ENCODE peak calls at places on chromosome 10, in six cellular contexts. V, J, T, C, D and P are unnamed samples.

GRCh38 chr10:4407783-4408182 is 418.2 kb upstream of the AKR1E2 start:
- DNase-seq in T (no peak), D (no peak), V (no peak), C (no peak), J (no peak), P (no peak)

GRCh38 chr10:122122493-122122892 is 133.5 kb downstream of the TACC2 start:
- DNase-seq in V (no peak), T (no peak), C (no peak), J (no peak), D (no peak), P (no peak)

GRCh38 chr10:91909178-91909677 is at the start of gene FGFBP3:
- DNase-seq in V (peak; percentile 49), D (peak; percentile 10), T (no peak), J (peak; percentile 31), C (no peak), P (peak; percentile 33)

GRCh38 chr10:127982601-127983000 is 75.7 kb downstream of the PTPRE start:
- DNase-seq in C (no peak), V (no peak), T (no peak), J (no peak), D (no peak), P (no peak)

GRCh38 chr10:101778781-101779543 is 3.0 kb upstream of the FGF8 start:
- DNase-seq in V (no peak), J (no peak), D (no peak), C (peak; percentile 68), T (no peak), P (no peak)

GRCh38 chr10:115073796-115074195 is 19.4 kb upstream of the ATRNL1 start:
- DNase-seq in D (no peak), C (no peak), V (no peak), J (no peak), T (no peak), P (no peak)

GRCh38 chr10:23200997-23201652 is 9.0 kb downstream of the PTF1A start:
- DNase-seq in J (no peak), V (no peak), T (no peak), D (no peak), C (no peak), P (no peak)

GRCh38 chr10:3365630-3366029 is 193.0 kb upstream of the PITRM1 start:
- DNase-seq in V (no peak), T (no peak), C (no peak), J (no peak), D (no peak), P (no peak)

GRCh38 chr10:34801066-34801738 is 13.9 kb downstream of the PARD3 start:
- DNase-seq in C (peak; percentile 52), V (no peak), T (no peak), D (no peak), J (peak; percentile 49), P (no peak)

GRCh38 chr10:7662522-7662921 is 4.2 kb downstream of the ITIH5 start:
- DNase-seq in T (no peak), V (no peak), C (no peak), J (no peak), D (no peak), P (no peak)

GRCh38 chr10:80700760-80701444 is 163.2 kb downstream of the SH2D4B start:
- DNase-seq in J (no peak), C (no peak), V (no peak), T (no peak), D (no peak), P (no peak)

GRCh38 chr10:78889536-78890063 is 179.2 kb upstream of the ZMIZ1 start:
- DNase-seq in C (no peak), T (no peak), J (no peak), V (no peak), D (no peak), P (no peak)

GRCh38 chr10:86377797-86378146 is 11.2 kb upstream of the GRID1 start:
- DNase-seq in C (peak; percentile 48), D (no peak), J (no peak), T (no peak), V (no peak), P (no peak)

GRCh38 chr10:31659665-31660064 is 269.0 kb downstream of the ARHGAP12 start:
- DNase-seq in D (no peak), C (no peak), T (no peak), V (no peak), J (no peak), P (no peak)

GRCh38 chr10:48896756-48897437 is 42.7 kb downstream of the LRRC18 start:
- DNase-seq in D (no peak), J (no peak), C (no peak), V (no peak), T (no peak), P (no peak)

GRCh38 chr10:16848562-16849154 is 31.4 kb upstream of the RSU1 start:
- DNase-seq in J (no peak), T (no peak), V (no peak), C (peak; percentile 81), D (no peak), P (no peak)

GRCh38 chr10:1569208-1569607 is 168.1 kb downstream of the ADARB2 start:
- DNase-seq in D (no peak), C (peak; percentile 12), V (no peak), J (no peak), T (no peak), P (no peak)

GRCh38 chr10:36492590-36493510 is 632.5 kb upstream of the ANKRD30A start:
- DNase-seq in D (no peak), J (no peak), V (peak; percentile 10), C (peak; percentile 71), T (no peak), P (peak; percentile 4)

GRCh38 chr10:129513312-129513711 is 46.3 kb downstream of the MGMT start:
- DNase-seq in D (no peak), T (no peak), V (no peak), J (no peak), C (no peak), P (no peak)

GRCh38 chr10:86599729-86600128 is 54.6 kb upstream of the OPN4 start:
- DNase-seq in C (peak; percentile 34), T (no peak), D (no peak), J (no peak), V (no peak), P (no peak)

GRCh38 chr10:110336111-110336721 is 31.5 kb upstream of the SMNDC1 start:
- DNase-seq in J (no peak), V (peak; percentile 17), C (no peak), T (no peak), D (no peak), P (no peak)

GRCh38 chr10:89275383-89275782 is 23.8 kb upstream of the LIPA start:
- DNase-seq in C (no peak), V (no peak), J (no peak), D (no peak), T (no peak), P (no peak)

GRCh38 chr10:9625266-9625776 is 1392.4 kb upstream of the CELF2 start:
- DNase-seq in J (no peak), D (no peak), V (no peak), T (no peak), C (no peak), P (no peak)

GRCh38 chr10:112631501-112632410 is 184.7 kb downstream of the VTI1A start:
- DNase-seq in C (no peak), T (no peak), J (no peak), D (no peak), V (no peak), P (peak; percentile 12)

GRCh38 chr10:70958396-70958795 is 70.0 kb upstream of the PCBD1 start:
- DNase-seq in T (no peak), J (no peak), V (no peak), D (no peak), C (no peak), P (no peak)